ENCODE peak calls at places on chromosomes 13 and 19, in ten cellular contexts. E, V, O, N, Y, J, F, L, U and B are unnamed samples.

GRCh38 chr19:43544077-43544476 is 11.1 kb downstream of the ZNF575 start:
- DNase-seq in E (no peak), V (no peak), O (no peak), N (no peak), Y (no peak), J (no peak), F (no peak), L (no peak), U (no peak), B (no peak)

GRCh38 chr19:56637976-56638555 is 4.9 kb upstream of the SMIM17 start:
- DNase-seq in E (peak; percentile 79), V (peak; percentile 1), O (peak; percentile 46), N (peak; percentile 6), Y (no peak), J (peak; percentile 35), F (peak; percentile 93), L (peak; percentile 5), U (no peak), B (peak; percentile 82)

GRCh38 chr13:100825551-100825950 is 151.0 kb upstream of the TMTC4 start:
- DNase-seq in E (no peak), V (no peak), O (no peak), N (no peak), Y (no peak), J (peak; percentile 71), F (no peak), L (no peak), U (no peak), B (no peak)

GRCh38 chr19:51713319-51714285 is 10.2 kb downstream of the HAS1 start:
- DNase-seq in E (no peak), V (no peak), O (no peak), N (no peak), Y (no peak), J (no peak), F (no peak), L (no peak), U (no peak), B (no peak)

GRCh38 chr13:31138515-31138914 is 23.2 kb downstream of the HSPH1 start:
- DNase-seq in E (no peak), V (no peak), O (no peak), N (no peak), Y (no peak), J (no peak), F (no peak), L (no peak), U (no peak), B (no peak)

GRCh38 chr13:23321534-23322241 is 111.8 kb downstream of the SACS start:
- DNase-seq in E (peak; percentile 10), V (no peak), O (no peak), N (peak; percentile 2), Y (no peak), J (peak; percentile 88), F (no peak), L (peak; percentile 50), U (no peak), B (no peak)

GRCh38 chr13:112869202-112870061 is 99.6 kb upstream of the MCF2L start:
- DNase-seq in E (no peak), V (no peak), O (no peak), N (no peak), Y (no peak), J (no peak), F (no peak), L (no peak), U (no peak), B (no peak)

GRCh38 chr13:30002577-30002976 is 152.2 kb upstream of the UBL3 start:
- DNase-seq in E (no peak), V (no peak), O (no peak), N (no peak), Y (no peak), J (peak; percentile 62), F (no peak), L (no peak), U (no peak), B (no peak)

GRCh38 chr19:45078390-45079062 is 534 bp upstream of the GEMIN7 start:
- DNase-seq in E (no peak), V (no peak), O (no peak), N (no peak), Y (no peak), J (no peak), F (no peak), L (no peak), U (no peak), B (no peak)

GRCh38 chr13:86922936-86923335 is 748.2 kb upstream of the SLITRK5 start:
- DNase-seq in E (no peak), V (no peak), O (no peak), N (no peak), Y (no peak), J (no peak), F (no peak), L (no peak), U (no peak), B (no peak)

GRCh38 chr19:6060600-6061391 is 49.5 kb downstream of the RFX2 start:
- DNase-seq in E (no peak), V (peak; percentile 37), O (no peak), N (peak; percentile 33), Y (peak; percentile 30), J (peak; percentile 47), F (no peak), L (no peak), U (no peak), B (no peak)

GRCh38 chr19:920051-920857 is 3.1 kb downstream of the KISS1R start:
- DNase-seq in E (peak; percentile 10), V (peak; percentile 75), O (no peak), N (no peak), Y (peak; percentile 53), J (no peak), F (peak; percentile 57), L (no peak), U (peak; percentile 57), B (no peak)

GRCh38 chr13:111022241-111022640 is 92.9 kb upstream of the ARHGEF7 start:
- DNase-seq in E (no peak), V (no peak), O (no peak), N (no peak), Y (no peak), J (no peak), F (no peak), L (no peak), U (no peak), B (no peak)

GRCh38 chr13:97174638-97175037 is 47.5 kb upstream of the MBNL2 start:
- DNase-seq in E (peak; percentile 5), V (no peak), O (no peak), N (no peak), Y (no peak), J (no peak), F (no peak), L (no peak), U (no peak), B (no peak)

GRCh38 chr19:40751065-40751923 is at the start of gene SNRPA:
- DNase-seq in E (peak; percentile 98), V (peak; percentile 94), O (peak; percentile 98), N (peak; percentile 96), Y (peak; percentile 90), J (peak; percentile 97), F (peak; percentile 95), L (peak; percentile 97), U (peak; percentile 92), B (no peak)

GRCh38 chr13:108919036-108919907 is 289.9 kb downstream of the MYO16 start:
- DNase-seq in E (no peak), V (no peak), O (no peak), N (no peak), Y (no peak), J (no peak), F (no peak), L (peak; percentile 67), U (no peak), B (peak; percentile 30)

GRCh38 chr19:17292301-17293074 is 10.7 kb downstream of the ABHD8 start:
- DNase-seq in E (peak; percentile 89), V (peak; percentile 69), O (peak; percentile 76), N (peak; percentile 71), Y (peak; percentile 57), J (peak; percentile 97), F (peak; percentile 92), L (peak; percentile 85), U (peak; percentile 57), B (peak; percentile 88)

GRCh38 chr19:11539495-11540365 is 1.1 kb downstream of the CNN1 start:
- DNase-seq in E (no peak), V (no peak), O (no peak), N (no peak), Y (no peak), J (peak; percentile 41), F (peak; percentile 41), L (no peak), U (no peak), B (no peak)

GRCh38 chr19:40612831-40613668 is 11.9 kb downstream of the LTBP4 start:
- DNase-seq in E (peak; percentile 64), V (peak; percentile 72), O (no peak), N (peak; percentile 81), Y (no peak), J (peak; percentile 28), F (peak; percentile 85), L (no peak), U (peak; percentile 42), B (peak; percentile 32)

GRCh38 chr13:49303533-49304252 is 56.0 kb downstream of the CDADC1 start:
- DNase-seq in E (no peak), V (no peak), O (peak; percentile 84), N (no peak), Y (no peak), J (no peak), F (peak; percentile 46), L (peak; percentile 5), U (no peak), B (no peak)